ENCODE peak calls at places on chromosome 4, in ten cellular contexts. R, F, V, U, A, Z, S, W, N and X are unnamed samples.

GRCh38 chr4:39686997-39687396 is 10.9 kb upstream of the UBE2K start:
- DNase-seq in V (no peak), R (no peak), N (no peak), A (no peak), W (no peak), U (no peak), S (no peak), Z (no peak), F (no peak), X (no peak)

GRCh38 chr4:155667538-155668511 is 1.2 kb downstream of the GUCY1A1 start:
- DNase-seq in F (no peak), U (no peak), Z (peak), R (peak), W (peak), S (peak), V (peak), A (no peak), N (no peak), X (peak)

GRCh38 chr4:35105486-35105885 is 1138.8 kb downstream of the ARAP2 start:
- DNase-seq in F (no peak), A (no peak), N (no peak), U (no peak), R (no peak), Z (no peak), V (no peak), W (no peak), S (no peak), X (no peak)

GRCh38 chr4:174631901-174632758 is 109.8 kb upstream of the HPGD start:
- DNase-seq in N (peak), Z (no peak), F (peak), A (no peak), W (no peak), S (peak), V (no peak), U (no peak), R (peak), X (peak)

GRCh38 chr4:128837679-128838078 is 28.2 kb downstream of the JADE1 start:
- DNase-seq in A (no peak), R (no peak), F (no peak), N (no peak), U (no peak), Z (no peak), V (no peak), S (no peak), W (no peak), X (no peak)

GRCh38 chr4:3041192-3042142 is 32.9 kb downstream of the HTT-AS start:
- DNase-seq in A (no peak), F (peak), U (no peak), Z (no peak), W (peak), R (peak), V (peak), S (peak), N (no peak), X (peak)

GRCh38 chr4:75530556-75531322 is 16.5 kb downstream of the THAP6 start:
- DNase-seq in Z (no peak), U (no peak), F (no peak), A (no peak), W (no peak), S (no peak), V (no peak), N (no peak), R (no peak), X (no peak)

GRCh38 chr4:155952546-155952945 is 1.1 kb downstream of the CTSO start:
- DNase-seq in U (no peak), R (no peak), S (no peak), F (no peak), Z (no peak), N (no peak), A (no peak), W (no peak), V (no peak), X (no peak)

GRCh38 chr4:150037251-150037856 is 40.9 kb upstream of the DCLK2 start:
- DNase-seq in V (no peak), N (no peak), R (no peak), F (no peak), Z (no peak), A (no peak), S (no peak), W (no peak), U (no peak), X (no peak)

GRCh38 chr4:52051615-52052474 is 741 bp downstream of the SPATA18 start:
- DNase-seq in A (no peak), Z (peak), W (no peak), V (peak), R (peak), S (peak), F (peak), N (no peak), U (no peak), X (peak)

GRCh38 chr4:81260443-81261102 is 45.6 kb upstream of the PRKG2 start:
- DNase-seq in S (peak), A (no peak), Z (no peak), R (peak), U (no peak), F (no peak), V (no peak), W (no peak), N (no peak), X (no peak)

GRCh38 chr4:48710446-48711209 is 69.5 kb downstream of the FRYL start:
- DNase-seq in A (no peak), U (no peak), W (no peak), R (peak), F (no peak), Z (no peak), S (no peak), V (no peak), N (no peak), X (no peak)